ENCODE peak calls at places on chromosome 9, in four cellular contexts. One of them, this sample, is unnamed.

GRCh38 chr9:108691614-108692013 is 164.2 kb downstream of the ACTL7B start:
- DNase-seq in stomach: peak; percentile 35
- DNase-seq in esophagus squamous epithelium: no peak
- DNase-seq in lower lobe of right lung: no peak
- DNase-seq in this sample: no peak

GRCh38 chr9:3444016-3444415 is 81.8 kb downstream of the RFX3 start:
- DNase-seq in stomach: no peak
- DNase-seq in esophagus squamous epithelium: no peak
- DNase-seq in lower lobe of right lung: no peak
- DNase-seq in this sample: no peak

GRCh38 chr9:132440769-132441168 is 30.8 kb downstream of the CFAP77 start:
- DNase-seq in stomach: no peak
- DNase-seq in esophagus squamous epithelium: no peak
- DNase-seq in lower lobe of right lung: no peak
- DNase-seq in this sample: no peak

GRCh38 chr9:120265791-120266190 is 314.2 kb downstream of the CDK5RAP2 start:
- DNase-seq in stomach: no peak
- DNase-seq in esophagus squamous epithelium: no peak
- DNase-seq in lower lobe of right lung: no peak
- DNase-seq in this sample: no peak

GRCh38 chr9:34562136-34562745 is 27.3 kb downstream of the CNTFR start:
- DNase-seq in stomach: no peak
- DNase-seq in esophagus squamous epithelium: no peak
- DNase-seq in lower lobe of right lung: no peak
- DNase-seq in this sample: no peak

GRCh38 chr9:124890179-124890578 is 28.2 kb downstream of the ARPC5L start:
- DNase-seq in stomach: no peak
- DNase-seq in esophagus squamous epithelium: no peak
- DNase-seq in lower lobe of right lung: no peak
- DNase-seq in this sample: no peak

GRCh38 chr9:115668506-115668905 is 485.1 kb upstream of the PAPPA start:
- DNase-seq in stomach: no peak
- DNase-seq in esophagus squamous epithelium: no peak
- DNase-seq in lower lobe of right lung: no peak
- DNase-seq in this sample: no peak

GRCh38 chr9:15219511-15219910 is 87.5 kb downstream of the TTC39B start:
- DNase-seq in stomach: no peak
- DNase-seq in esophagus squamous epithelium: no peak
- DNase-seq in lower lobe of right lung: no peak
- DNase-seq in this sample: no peak

GRCh38 chr9:130445268-130445983 is 665 bp downstream of the ASS1 start:
- DNase-seq in stomach: peak; percentile 62
- DNase-seq in esophagus squamous epithelium: no peak
- DNase-seq in lower lobe of right lung: peak; percentile 65
- DNase-seq in this sample: peak; percentile 31

GRCh38 chr9:110033869-110034268 is 174.1 kb downstream of the C9orf152 start:
- DNase-seq in stomach: no peak
- DNase-seq in esophagus squamous epithelium: no peak
- DNase-seq in lower lobe of right lung: no peak
- DNase-seq in this sample: no peak

GRCh38 chr9:99326917-99327189 is 104.8 kb downstream of the SEC61B start:
- DNase-seq in stomach: no peak
- DNase-seq in esophagus squamous epithelium: no peak
- DNase-seq in lower lobe of right lung: no peak
- DNase-seq in this sample: no peak

GRCh38 chr9:79524266-79524665 is 47.5 kb upstream of the TLE4 start:
- DNase-seq in stomach: no peak
- DNase-seq in esophagus squamous epithelium: no peak
- DNase-seq in lower lobe of right lung: no peak
- DNase-seq in this sample: no peak

GRCh38 chr9:20620658-20621552 is 1.4 kb downstream of the MLLT3 start:
- DNase-seq in stomach: peak; percentile 53
- DNase-seq in esophagus squamous epithelium: no peak
- DNase-seq in lower lobe of right lung: peak; percentile 59
- DNase-seq in this sample: no peak

GRCh38 chr9:104412238-104412637 is 91.8 kb upstream of the OR13F1 start:
- DNase-seq in stomach: no peak
- DNase-seq in esophagus squamous epithelium: no peak
- DNase-seq in lower lobe of right lung: no peak
- DNase-seq in this sample: no peak

GRCh38 chr9:86731511-86731993 is 215.8 kb downstream of the GAS1 start:
- DNase-seq in stomach: no peak
- DNase-seq in esophagus squamous epithelium: no peak
- DNase-seq in lower lobe of right lung: no peak
- DNase-seq in this sample: no peak

GRCh38 chr9:89885156-89885555 is 280.3 kb downstream of the GADD45G start:
- DNase-seq in stomach: peak; percentile 7
- DNase-seq in esophagus squamous epithelium: no peak
- DNase-seq in lower lobe of right lung: no peak
- DNase-seq in this sample: no peak

GRCh38 chr9:71285191-71285656 is 163.8 kb upstream of the TRPM3 start:
- DNase-seq in stomach: no peak
- DNase-seq in esophagus squamous epithelium: no peak
- DNase-seq in lower lobe of right lung: no peak
- DNase-seq in this sample: no peak

GRCh38 chr9:135517407-135517822 is 3.8 kb upstream of the LCN1 start:
- DNase-seq in stomach: peak; percentile 17
- DNase-seq in esophagus squamous epithelium: no peak
- DNase-seq in lower lobe of right lung: no peak
- DNase-seq in this sample: no peak

GRCh38 chr9:81565609-81566008 is 123.7 kb downstream of the TLE1 start:
- DNase-seq in stomach: no peak
- DNase-seq in esophagus squamous epithelium: no peak
- DNase-seq in lower lobe of right lung: no peak
- DNase-seq in this sample: no peak

GRCh38 chr9:117451336-117451735 is 36.5 kb upstream of the ASTN2 start:
- DNase-seq in stomach: no peak
- DNase-seq in esophagus squamous epithelium: no peak
- DNase-seq in lower lobe of right lung: no peak
- DNase-seq in this sample: no peak

GRCh38 chr9:72586388-72587160 is 65.2 kb downstream of the TMC1 start:
- DNase-seq in stomach: no peak
- DNase-seq in esophagus squamous epithelium: no peak
- DNase-seq in lower lobe of right lung: no peak
- DNase-seq in this sample: no peak

GRCh38 chr9:7338586-7339281 is 460.8 kb downstream of the DMAC1 start:
- DNase-seq in stomach: no peak
- DNase-seq in esophagus squamous epithelium: no peak
- DNase-seq in lower lobe of right lung: no peak
- DNase-seq in this sample: no peak

GRCh38 chr9:65403721-65404120 is 118.7 kb upstream of the FOXD4L5 start:
- DNase-seq in stomach: no peak
- DNase-seq in esophagus squamous epithelium: no peak
- DNase-seq in lower lobe of right lung: no peak
- DNase-seq in this sample: no peak

GRCh38 chr9:73869261-73869660 is 627.9 kb upstream of the RORB start:
- DNase-seq in stomach: peak; percentile 27
- DNase-seq in esophagus squamous epithelium: no peak
- DNase-seq in lower lobe of right lung: no peak
- DNase-seq in this sample: no peak

GRCh38 chr9:74275872-74276508 is 221.1 kb upstream of the RORB start:
- DNase-seq in stomach: no peak
- DNase-seq in esophagus squamous epithelium: no peak
- DNase-seq in lower lobe of right lung: no peak
- DNase-seq in this sample: no peak

GRCh38 chr9:136655244-136656225 is 7.2 kb upstream of the EGFL7 start:
- DNase-seq in stomach: no peak
- DNase-seq in esophagus squamous epithelium: no peak
- DNase-seq in lower lobe of right lung: peak; percentile 55
- DNase-seq in this sample: no peak

GRCh38 chr9:106921341-106921899 is 58.5 kb downstream of the ZNF462 start:
- DNase-seq in stomach: no peak
- DNase-seq in esophagus squamous epithelium: no peak
- DNase-seq in lower lobe of right lung: no peak
- DNase-seq in this sample: no peak

GRCh38 chr9:93580654-93581380 is 4.4 kb downstream of the PHF2 start:
- DNase-seq in stomach: peak; percentile 30
- DNase-seq in esophagus squamous epithelium: no peak
- DNase-seq in lower lobe of right lung: peak; percentile 44
- DNase-seq in this sample: no peak

GRCh38 chr9:136370687-136371530 is 2.6 kb downstream of the CARD9 start:
- DNase-seq in stomach: no peak
- DNase-seq in esophagus squamous epithelium: no peak
- DNase-seq in lower lobe of right lung: no peak
- DNase-seq in this sample: no peak

GRCh38 chr9:87792831-87793288 is 66.9 kb downstream of the CTSL start:
- DNase-seq in stomach: peak; percentile 40
- DNase-seq in esophagus squamous epithelium: no peak
- DNase-seq in lower lobe of right lung: peak; percentile 83
- DNase-seq in this sample: peak; percentile 18

GRCh38 chr9:87324613-87325194 is 173.0 kb upstream of the DAPK1 start:
- DNase-seq in stomach: no peak
- DNase-seq in esophagus squamous epithelium: no peak
- DNase-seq in lower lobe of right lung: no peak
- DNase-seq in this sample: no peak

GRCh38 chr9:107389617-107390071 is 99.9 kb downstream of the KLF4 start:
- DNase-seq in stomach: peak; percentile 78
- DNase-seq in esophagus squamous epithelium: no peak
- DNase-seq in lower lobe of right lung: peak; percentile 76
- DNase-seq in this sample: no peak

GRCh38 chr9:6938873-6939272 is 181.1 kb downstream of the KDM4C start:
- DNase-seq in stomach: no peak
- DNase-seq in esophagus squamous epithelium: no peak
- DNase-seq in lower lobe of right lung: no peak
- DNase-seq in this sample: no peak

GRCh38 chr9:95343725-95344287 is 26.3 kb upstream of the FANCC start:
- DNase-seq in stomach: no peak
- DNase-seq in esophagus squamous epithelium: no peak
- DNase-seq in lower lobe of right lung: no peak
- DNase-seq in this sample: no peak

DNA sequence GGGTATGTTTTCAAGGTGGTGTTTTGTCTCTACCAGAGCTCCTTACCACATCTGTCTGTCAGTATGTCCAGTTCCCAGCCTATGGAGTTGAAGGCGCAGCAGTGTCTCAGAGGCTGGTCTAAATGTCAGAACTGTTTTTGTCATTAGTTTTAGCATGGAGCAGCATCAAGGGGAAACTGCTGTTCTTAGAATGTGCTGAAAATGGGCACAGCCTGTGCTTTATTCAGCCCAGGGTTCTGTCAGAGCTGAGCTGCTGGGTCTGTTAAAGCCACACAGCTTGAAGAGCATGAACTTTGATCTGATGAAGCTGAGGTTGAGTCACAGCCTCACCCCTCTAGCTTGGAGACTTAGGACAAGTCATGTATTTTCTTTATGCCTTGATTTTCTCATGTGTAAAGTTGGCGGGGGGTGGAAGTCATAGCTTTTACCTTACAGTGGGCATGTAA is 71.9 kb downstream of the RALGPS1 start:
- DNase-seq in stomach: no peak
- DNase-seq in esophagus squamous epithelium: no peak
- DNase-seq in lower lobe of right lung: no peak
- DNase-seq in this sample: no peak
- H3K27me3 ChIP-seq in stomach: no peaks in the 10 kb centered on the region
- H3K27me3 ChIP-seq in esophagus squamous epithelium: no peaks in the 10 kb centered on the region
- H3K27me3 ChIP-seq in lower lobe of right lung: no peaks in the 10 kb centered on the region
- H3K27me3 ChIP-seq in this sample: no peaks in the 10 kb centered on the region

DNA sequence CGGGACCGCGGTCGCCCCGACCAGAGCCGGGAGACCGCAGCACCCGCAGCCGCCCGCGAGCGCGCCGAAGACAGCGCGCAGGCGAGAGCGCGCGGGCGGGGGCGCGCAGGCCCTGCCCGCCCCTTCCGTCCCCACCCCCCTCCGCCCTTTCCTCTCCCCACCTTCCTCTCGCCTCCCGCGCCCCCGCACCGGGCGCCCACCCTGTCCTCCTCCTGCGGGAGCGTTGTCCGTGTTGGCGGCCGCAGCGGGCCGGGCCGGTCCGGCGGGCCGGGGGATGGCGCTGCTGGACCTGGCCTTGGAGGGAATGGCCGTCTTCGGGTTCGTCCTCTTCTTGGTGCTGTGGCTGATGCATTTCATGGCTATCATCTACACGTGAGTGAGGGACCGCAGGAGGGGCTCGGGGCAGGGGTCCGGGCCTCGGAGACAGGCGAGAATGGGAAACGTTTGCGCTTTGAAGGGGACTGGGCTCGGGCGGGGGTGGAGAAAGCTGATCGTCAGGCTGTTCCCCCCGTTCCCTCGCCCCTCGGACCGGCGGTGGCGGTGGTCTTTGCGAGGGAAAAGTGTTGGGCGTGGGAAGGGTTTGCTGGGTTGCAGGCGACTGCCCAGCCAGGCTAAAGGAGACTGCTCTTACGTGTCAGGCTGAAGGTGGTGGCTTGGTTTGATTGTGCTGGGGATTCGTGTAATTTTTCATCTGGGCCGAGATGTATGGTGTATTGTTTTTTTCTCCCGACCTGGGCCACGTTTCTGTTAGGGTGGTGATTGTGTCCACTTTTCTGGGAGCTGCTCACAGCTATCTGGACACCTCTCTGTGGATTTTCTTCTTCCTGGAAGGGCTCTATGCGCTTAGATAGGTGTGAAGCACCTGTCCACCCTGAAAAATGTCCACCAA is 572 bp downstream of the UGCG start:
- DNase-seq in stomach: no peak
- DNase-seq in esophagus squamous epithelium: no peak
- DNase-seq in lower lobe of right lung: peak; percentile 68
- DNase-seq in this sample: peak; percentile 7
- TF ChIP-seq CTCF in stomach: no peak
- TF ChIP-seq CTCF in esophagus squamous epithelium: no peak
- TF ChIP-seq CTCF in lower lobe of right lung: peak; percentile 28
- TF ChIP-seq CTCF in this sample: no peak

GRCh38 chr9:112750767-112751058 is 153 bp downstream of the SNX30 start:
- DNase-seq in stomach: no peak
- DNase-seq in esophagus squamous epithelium: no peak
- DNase-seq in lower lobe of right lung: no peak
- DNase-seq in this sample: no peak
- H3K4me1 ChIP-seq in stomach: peaks cover 32% of the 10 kb centered on the region
- H3K4me1 ChIP-seq in esophagus squamous epithelium: peaks cover 60% of the 10 kb centered on the region
- H3K4me1 ChIP-seq in lower lobe of right lung: peaks cover 48% of the 10 kb centered on the region
- H3K4me1 ChIP-seq in this sample: peaks cover 52% of the 10 kb centered on the region

DNA sequence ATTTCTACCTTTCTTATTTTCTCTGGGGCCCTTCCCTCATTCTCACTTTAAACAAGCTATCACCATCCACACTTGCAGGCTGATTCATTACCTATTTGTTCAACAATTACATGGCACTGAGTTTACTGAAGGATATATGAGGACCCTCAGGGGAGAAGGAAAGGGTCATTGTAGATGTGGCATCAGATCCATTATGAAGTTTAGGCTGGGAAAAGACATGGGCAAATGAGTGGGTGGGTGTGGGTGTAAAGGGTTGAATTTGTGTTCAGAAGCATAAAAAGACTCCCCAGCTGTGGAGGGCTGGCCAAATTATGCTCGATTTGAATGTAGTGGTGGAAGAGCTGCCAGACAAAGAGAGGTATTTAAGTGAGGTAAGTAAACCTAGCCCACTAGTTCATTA is 55.9 kb upstream of the MTAP start:
- DNase-seq in stomach: no peak
- DNase-seq in esophagus squamous epithelium: no peak
- DNase-seq in lower lobe of right lung: no peak
- DNase-seq in this sample: no peak
- H3K27me3 ChIP-seq in stomach: no peaks in the 10 kb centered on the region
- H3K27me3 ChIP-seq in esophagus squamous epithelium: no peaks in the 10 kb centered on the region
- H3K27me3 ChIP-seq in lower lobe of right lung: no peaks in the 10 kb centered on the region
- H3K27me3 ChIP-seq in this sample: no peaks in the 10 kb centered on the region

This sample was measured in thoracic aorta.